ENCODE peak calls at places on chromosomes 4 and X, in seven cellular contexts. L is transverse colon, M is sigmoid colon, I is HCT116, F is HepG2, G is upper lobe of left lung, Z is suprapubic skin. R is an unnamed sample. For H3K4me1, the result is how much of the 10 kb centered on the place peaks cover.

GRCh38 chr4:176323511-176324160 is 3.9 kb downstream of the SPCS3 start:
- DNase-seq in L (no peak), M (no peak), I (no peak), F (no peak), G (no peak), Z (no peak), R (no peak)

GRCh38 chrX:9746148-9746880 is 19.3 kb downstream of the GPR143 start:
- DNase-seq in L (no peak), M (no peak), I (no peak), F (no peak), G (no peak), Z (no peak), R (no peak)

GRCh38 chr4:8741513-8742226 is 130.0 kb downstream of the HMX1 start:
- DNase-seq in L (no peak), M (peak), I (no peak), F (no peak), G (peak), Z (no peak), R (peak)

GRCh38 chr4:176256921-176257320 is 12.1 kb downstream of the ASB5 start:
- DNase-seq in L (no peak), M (no peak), I (no peak), F (no peak), G (no peak), Z (no peak), R (no peak)

GRCh38 chr4:175419120-175419774 is 392.8 kb downstream of the GPM6A start:
- DNase-seq in L (no peak), M (no peak), I (peak), F (peak), G (no peak), Z (no peak), R (no peak)

GRCh38 chrX:105313596-105313995 is 93.1 kb upstream of the TEX13A start:
- DNase-seq in L (no peak), M (no peak), I (no peak), F (no peak), G (no peak), Z (no peak), R (no peak)

GRCh38 chrX:24515447-24515846 is 50.4 kb downstream of the PDK3 start:
- DNase-seq in L (no peak), M (no peak), I (no peak), F (no peak), G (no peak), Z (no peak), R (no peak)

GRCh38 chr4:48841045-48841827 is 10.3 kb downstream of the OCIAD1 start:
- DNase-seq in L (no peak), M (no peak), I (no peak), F (no peak), G (no peak), Z (no peak), R (no peak)

GRCh38 chr4:73870260-73870659 is 1.1 kb downstream of the CXCL1 start:
- DNase-seq in L (peak), M (peak), I (no peak), F (no peak), G (no peak), Z (no peak), R (no peak)

GRCh38 chr4:99679204-99679603 is 21.6 kb upstream of the C4orf54 start:
- DNase-seq in L (no peak), M (no peak), I (no peak), F (no peak), G (no peak), Z (no peak), R (no peak)

GRCh38 chr4:88244821-88245579 is 39.4 kb downstream of the PPM1K start:
- DNase-seq in L (peak), M (no peak), I (no peak), F (no peak), G (peak), Z (no peak), R (no peak)

GRCh38 chr4:21290562-21290961 is 590.3 kb downstream of the PACRGL start:
- DNase-seq in L (no peak), M (no peak), I (no peak), F (no peak), G (no peak), Z (no peak), R (no peak)

GRCh38 chr4:184924516-184924915 is 93.8 kb upstream of the HELT start:
- DNase-seq in L (no peak), M (no peak), I (no peak), F (no peak), G (no peak), Z (no peak), R (no peak)

GRCh38 chrX:78104447-78105176 is 564 bp downstream of the PGK1 start:
- DNase-seq in L (peak), M (peak), I (no peak), F (peak), G (peak), Z (peak), R (peak)

GRCh38 chr4:8077181-8078108 is 81.2 kb downstream of the ABLIM2 start:
- DNase-seq in L (no peak), M (no peak), I (no peak), F (no peak), G (no peak), Z (no peak), R (no peak)

GRCh38 chr4:29046716-29047115 is 1673.5 kb upstream of the PCDH7 start:
- DNase-seq in L (no peak), M (no peak), I (no peak), F (no peak), G (no peak), Z (no peak), R (no peak)

GRCh38 chrX:16138108-16138427 is 14.7 kb downstream of the GRPR start:
- DNase-seq in L (no peak), M (no peak), I (peak), F (peak), G (no peak), Z (no peak), R (no peak)

GRCh38 chr4:25155957-25156356 is 4.3 kb downstream of the SEPSECS start:
- DNase-seq in L (no peak), M (no peak), I (no peak), F (peak), G (no peak), Z (no peak), R (no peak)

GRCh38 chrX:24148535-24149345 is 789 bp upstream of the ZFX start:
- DNase-seq in L (no peak), M (peak), I (no peak), F (peak), G (no peak), Z (peak), R (no peak)

GRCh38 chr4:17168571-17168970 is 270.1 kb upstream of the LDB2 start:
- DNase-seq in L (no peak), M (no peak), I (no peak), F (no peak), G (no peak), Z (no peak), R (no peak)

GRCh38 chrX:71815906-71816156 is 52.7 kb downstream of the CXorf49B start:
- DNase-seq in L (no peak), M (no peak), I (no peak), F (no peak), G (no peak), Z (no peak), R (no peak)

GRCh38 chr4:87100093-87100634 is 120.3 kb downstream of the KLHL8 start:
- DNase-seq in L (no peak), M (no peak), I (no peak), F (peak), G (no peak), Z (no peak), R (no peak)

GRCh38 chrX:17459008-17459407 is 84.0 kb downstream of the NHS start:
- DNase-seq in L (no peak), M (peak), I (no peak), F (no peak), G (no peak), Z (peak), R (no peak)

GRCh38 chrX:115017455-115017854 is at the start of gene IL13RA2:
- DNase-seq in L (no peak), M (no peak), I (no peak), F (no peak), G (no peak), Z (no peak), R (no peak)

GRCh38 chr4:164977243-164978164 is at the start of gene TRIM61:
- DNase-seq in L (peak), M (no peak), I (no peak), F (no peak), G (peak), Z (no peak), R (no peak)

GRCh38 chr4:137674066-137674465 is 141.8 kb upstream of the PCDH18 start:
- DNase-seq in L (no peak), M (no peak), I (no peak), F (no peak), G (no peak), Z (no peak), R (no peak)

GRCh38 chr4:125254111-125254510 is 60.6 kb upstream of the FAT4 start:
- DNase-seq in L (no peak), M (no peak), I (no peak), F (no peak), G (no peak), Z (no peak), R (no peak)

GRCh38 chrX:68083510-68083909 is 349.8 kb downstream of the OPHN1 start:
- DNase-seq in L (no peak), M (no peak), I (no peak), F (no peak), G (no peak), Z (no peak), R (no peak)

GRCh38 chrX:8738588-8739189 is 6.8 kb upstream of the ANOS1 start:
- DNase-seq in L (peak), M (no peak), I (no peak), F (peak), G (no peak), Z (no peak), R (no peak)

GRCh38 chr4:98482503-98482846 is 175.9 kb downstream of the TSPAN5 start:
- DNase-seq in L (no peak), M (no peak), I (no peak), F (no peak), G (no peak), Z (no peak), R (no peak)

DNA sequence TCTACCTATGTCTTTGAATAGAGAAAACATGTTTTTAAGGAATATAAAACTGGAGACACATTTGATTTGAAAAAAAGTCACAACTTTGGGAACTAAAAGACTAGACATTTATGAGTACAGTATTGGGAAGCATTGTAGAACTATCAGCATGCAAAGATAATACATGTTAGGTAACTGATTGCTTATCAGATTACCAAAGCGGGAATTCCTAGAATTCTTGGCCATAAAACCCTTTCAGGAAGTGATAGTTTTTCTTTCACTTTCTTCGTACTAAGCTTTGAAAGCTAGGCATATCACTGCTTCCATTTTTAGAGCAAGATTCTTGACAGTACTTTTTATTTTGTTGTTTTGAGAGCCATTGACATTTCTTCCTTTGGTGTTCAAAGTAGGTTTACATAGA is 646.6 kb upstream of the PITX2 start:
- DNase-seq in L (no peak), M (no peak), I (no peak), F (no peak), G (no peak), Z (no peak), R (no peak)
- H3K4me1 ChIP-seq in L (under half), M (under half), I (under half), F (under half), G (under half), Z (under half), R (under half)

GRCh38 chrX:39855748-39856129 is 242.0 kb downstream of the BCOR start:
- DNase-seq in L (peak), M (no peak), I (peak), F (no peak), G (no peak), Z (no peak), R (no peak)
- TF ChIP-seq POLR2AphosphoS5 in L (no peak), M (no peak), I (peak), F (no peak), G (no peak), Z (no peak), R (no peak)

GRCh38 chr4:26861434-26862186 is 969 bp downstream of the STIM2 start:
- DNase-seq in L (peak), M (peak), I (no peak), F (peak), G (no peak), Z (peak), R (peak)
- TF ChIP-seq POLR2A in L (peak), M (no peak), I (no peak), F (no peak), G (no peak), Z (no peak), R (no peak)

DNA sequence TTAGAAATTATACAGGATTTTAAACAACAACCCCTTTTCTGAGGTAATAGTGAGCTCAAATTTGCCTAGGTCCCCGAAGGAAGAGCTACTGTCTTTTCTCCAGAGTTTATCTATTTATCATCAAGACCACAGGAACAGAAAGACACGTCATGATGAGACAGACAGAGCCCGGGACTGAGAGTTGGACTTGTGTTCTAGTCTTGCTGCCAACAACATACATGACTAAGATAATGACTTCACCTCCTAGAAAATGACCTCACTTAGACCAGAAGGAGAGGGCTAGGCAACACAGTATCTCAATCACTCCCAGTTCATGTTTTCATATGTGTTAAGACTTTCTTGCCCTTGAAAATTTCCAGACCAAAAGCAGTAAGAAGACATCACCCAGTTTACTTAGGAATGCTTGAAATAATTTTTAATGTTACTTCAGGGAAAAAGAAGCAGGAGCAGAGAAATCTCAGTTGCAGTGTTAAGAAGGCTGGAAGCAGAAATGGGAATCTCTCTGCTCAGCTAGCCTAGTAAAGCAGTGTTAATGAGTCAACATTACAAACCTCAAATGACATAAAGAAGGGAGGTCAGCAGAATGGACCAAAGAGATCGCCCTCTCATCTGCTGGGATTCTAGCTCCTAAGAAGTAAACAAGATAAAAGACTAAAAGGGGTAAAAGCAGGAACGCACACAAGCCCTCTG is 24.9 kb downstream of the PDGFC start:
- DNase-seq in L (no peak), M (peak), I (peak), F (no peak), G (no peak), Z (no peak), R (no peak)
- H3K4me1 ChIP-seq in L (under half), M (half or more), I (under half), F (half or more), G (under half), Z (half or more), R (under half)

DNA sequence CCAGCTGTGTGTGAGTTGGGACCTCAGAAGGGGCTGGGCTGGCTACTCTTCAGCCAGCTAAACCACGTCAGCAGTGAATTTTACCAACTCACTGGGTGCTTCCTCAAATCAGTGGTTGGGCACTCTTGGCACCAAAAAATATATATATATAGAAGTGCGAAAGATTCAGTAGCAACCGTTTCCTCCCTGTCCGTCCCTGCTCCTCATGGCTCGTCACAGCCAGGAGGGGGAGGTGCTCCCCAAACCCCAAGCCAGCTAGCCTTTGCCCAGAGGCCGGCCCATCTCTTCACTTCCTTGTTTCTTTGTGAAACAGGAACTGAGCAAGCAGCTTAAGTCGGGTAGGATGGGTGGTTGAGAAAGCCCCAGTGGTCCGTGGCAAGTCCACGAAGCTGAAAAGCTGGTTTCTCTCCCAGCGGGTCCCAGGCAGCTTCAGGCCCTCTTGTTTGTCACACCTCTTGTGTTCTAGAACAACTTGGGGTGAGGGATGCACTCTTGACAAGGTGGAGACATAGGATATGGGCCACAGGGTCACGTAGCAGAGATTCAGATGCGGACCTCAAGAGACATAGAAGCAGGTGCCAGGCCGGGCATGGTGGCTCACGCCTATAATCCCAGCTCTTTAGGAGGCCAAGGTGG is 6.8 kb upstream of the SASH3 start:
- DNase-seq in L (peak), M (peak), I (no peak), F (no peak), G (no peak), Z (peak), R (no peak)
- TF ChIP-seq POLR2AphosphoS5 in L (no peak), M (no peak), I (no peak), F (no peak), G (peak), Z (no peak), R (no peak)

DNA sequence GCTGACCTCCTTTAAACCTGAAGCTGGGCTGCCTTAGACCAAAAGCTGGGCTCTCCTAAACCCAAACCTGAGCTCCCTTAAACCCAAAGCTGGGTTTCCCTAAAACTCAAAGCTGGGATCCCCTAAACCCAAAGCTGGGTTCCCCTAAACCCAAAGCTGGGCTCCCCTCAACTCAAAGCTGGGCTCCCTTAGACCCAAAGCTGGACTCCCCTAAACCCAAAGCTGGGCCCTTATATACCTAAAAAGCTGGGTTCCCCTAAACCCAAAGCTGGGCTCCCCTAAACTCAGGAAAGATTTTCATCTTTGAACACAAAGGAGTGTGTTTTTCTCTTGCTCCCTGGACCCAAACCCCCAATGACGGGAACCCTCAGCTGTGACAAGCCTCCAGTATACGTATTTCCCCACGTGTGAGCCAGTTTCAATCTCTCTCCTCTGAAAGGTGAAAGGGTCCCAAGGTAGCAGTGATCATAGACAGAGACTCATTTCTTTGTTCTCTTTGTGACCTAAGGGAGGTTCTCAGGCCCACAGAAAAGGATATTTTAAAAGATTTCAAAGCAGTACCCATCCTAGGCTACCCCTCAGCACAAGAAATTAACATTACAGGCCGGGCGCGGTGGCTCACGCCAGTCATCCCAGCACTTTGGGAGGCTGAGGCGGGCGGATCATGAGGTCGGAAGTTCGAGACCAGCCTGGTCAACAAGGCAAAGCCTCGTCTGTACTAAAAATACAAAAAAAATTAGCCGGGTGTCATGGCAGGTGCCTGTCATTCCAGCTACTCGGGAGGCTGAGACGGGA is 31.3 kb upstream of the ASMTL start:
- DNase-seq in L (no peak), M (peak), I (no peak), F (peak), G (no peak), Z (peak), R (no peak)
- TF ChIP-seq POLR2A in L (no peak), M (no peak), I (no peak), F (no peak), G (no peak), Z (no peak), R (no peak)

GRCh38 chr4:81648576-81649272 is 177.0 kb upstream of the RASGEF1B start:
- DNase-seq in L (peak), M (no peak), I (no peak), F (no peak), G (no peak), Z (no peak), R (no peak)
- H3K4me1 ChIP-seq in L (under half), M (under half), I (under half), F (under half), G (under half), Z (under half), R (under half)

DNA sequence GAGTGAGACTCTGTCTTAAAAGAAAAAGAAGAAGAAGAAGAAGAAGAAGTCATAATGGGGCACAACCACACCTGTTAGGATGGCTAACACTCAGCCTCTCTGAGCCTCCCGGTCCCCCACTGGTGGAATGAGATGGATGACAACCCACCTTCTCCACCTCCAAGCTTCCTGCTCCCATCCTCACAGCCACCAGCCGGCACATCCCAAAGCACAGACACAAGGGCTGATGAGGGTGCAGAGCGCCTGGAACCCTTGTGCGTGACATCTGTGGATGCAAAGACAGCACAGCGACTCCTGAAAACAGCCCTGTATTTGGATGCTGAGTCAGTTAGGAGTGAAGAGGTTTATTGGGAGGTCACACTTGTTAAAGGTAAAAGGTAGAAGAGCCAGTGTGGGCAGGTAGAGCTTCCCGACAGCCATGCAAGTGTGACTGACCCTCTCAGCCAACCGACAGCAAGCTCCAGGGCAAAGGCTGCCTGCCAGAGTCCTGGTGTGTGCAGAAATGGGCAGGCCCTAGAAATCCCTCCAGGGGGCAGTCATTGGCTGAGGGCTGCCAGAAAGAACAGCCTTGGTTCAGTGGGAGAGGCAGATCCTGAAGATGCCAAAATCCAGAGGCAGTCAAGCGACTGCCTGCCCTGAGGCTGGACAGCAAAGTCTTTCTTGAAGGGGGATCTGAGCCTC is 26.6 kb upstream of the MAN2B2 start:
- DNase-seq in L (no peak), M (no peak), I (peak), F (peak), G (no peak), Z (no peak), R (no peak)
- TF ChIP-seq POLR2AphosphoS5 in L (no peak), M (no peak), I (no peak), F (no peak), G (no peak), Z (no peak), R (no peak)

R was measured in breast epithelium.